ENCODE peak calls at places on chromosomes 12 and 14, in four cellular contexts. E is mesothelial cell of epicardium, O is fibroblast of the aortic adventitia, H is GM12865. T is an unnamed sample.

GRCh38 chr12:14384783-14385638 is 19.5 kb downstream of the ATF7IP start:
- DNase-seq in H (peak; percentile 97), E (no peak), O (peak; percentile 96), T (peak; percentile 65)

GRCh38 chr12:43402431-43402830 is 149.6 kb downstream of the ADAMTS20 start:
- DNase-seq in H (no peak), O (no peak), E (no peak), T (no peak)

GRCh38 chr12:10940389-10940788 is 1.3 kb upstream of the TAS2R14 start:
- DNase-seq in O (peak; percentile 78), H (no peak), E (no peak), T (no peak)

GRCh38 chr12:116687888-116688287 is 50.0 kb downstream of the SPRING1 start:
- DNase-seq in O (no peak), E (no peak), H (peak; percentile 66), T (peak; percentile 50)

GRCh38 chr14:96095581-96096476 is 56.7 kb downstream of the C14orf132 start:
- DNase-seq in H (no peak), O (peak; percentile 63), E (no peak), T (no peak)

GRCh38 chr12:99658950-99659349 is 11.4 kb downstream of the GARIN6 start:
- DNase-seq in E (no peak), O (no peak), H (peak; percentile 10), T (no peak)

GRCh38 chr14:53999061-53999488 is 42.5 kb upstream of the BMP4 start:
- DNase-seq in H (no peak), O (peak; percentile 73), E (no peak), T (no peak)

GRCh38 chr12:57838594-57839302 is 7.8 kb downstream of the CTDSP2 start:
- DNase-seq in O (peak; percentile 53), H (peak; percentile 73), E (no peak), T (no peak)

GRCh38 chr14:53880761-53881160 is 75.9 kb downstream of the BMP4 start:
- DNase-seq in H (no peak), E (no peak), O (no peak), T (no peak)

GRCh38 chr12:52517005-52517835 is 3.0 kb downstream of the KRT5 start:
- DNase-seq in H (no peak), O (no peak), E (no peak), T (no peak)

GRCh38 chr12:30926243-30927209 is at the start of gene TSPAN11:
- DNase-seq in E (peak; percentile 50), H (peak; percentile 50), O (peak; percentile 16), T (peak; percentile 72)

GRCh38 chr14:97027256-97027999 is 230.2 kb downstream of the VRK1 start:
- DNase-seq in E (no peak), H (no peak), O (no peak), T (no peak)

GRCh38 chr12:119008691-119009221 is 27.4 kb downstream of the SRRM4 start:
- DNase-seq in H (no peak), E (no peak), O (no peak), T (no peak)

GRCh38 chr12:88693837-88694445 is 113.7 kb upstream of the KITLG start:
- DNase-seq in H (no peak), O (no peak), E (no peak), T (no peak)

GRCh38 chr12:128920468-128920867 is 67.2 kb downstream of the GLT1D1 start:
- DNase-seq in O (peak; percentile 15), H (no peak), E (no peak), T (no peak)

GRCh38 chr14:105475269-105475915 is 771 bp downstream of the CRIP2 start:
- DNase-seq in O (peak; percentile 22), E (no peak), H (no peak), T (no peak)

GRCh38 chr14:34460841-34461240 is 1.2 kb downstream of the SPTSSA start:
- DNase-seq in H (no peak), E (no peak), O (peak; percentile 89), T (no peak)

DNA sequence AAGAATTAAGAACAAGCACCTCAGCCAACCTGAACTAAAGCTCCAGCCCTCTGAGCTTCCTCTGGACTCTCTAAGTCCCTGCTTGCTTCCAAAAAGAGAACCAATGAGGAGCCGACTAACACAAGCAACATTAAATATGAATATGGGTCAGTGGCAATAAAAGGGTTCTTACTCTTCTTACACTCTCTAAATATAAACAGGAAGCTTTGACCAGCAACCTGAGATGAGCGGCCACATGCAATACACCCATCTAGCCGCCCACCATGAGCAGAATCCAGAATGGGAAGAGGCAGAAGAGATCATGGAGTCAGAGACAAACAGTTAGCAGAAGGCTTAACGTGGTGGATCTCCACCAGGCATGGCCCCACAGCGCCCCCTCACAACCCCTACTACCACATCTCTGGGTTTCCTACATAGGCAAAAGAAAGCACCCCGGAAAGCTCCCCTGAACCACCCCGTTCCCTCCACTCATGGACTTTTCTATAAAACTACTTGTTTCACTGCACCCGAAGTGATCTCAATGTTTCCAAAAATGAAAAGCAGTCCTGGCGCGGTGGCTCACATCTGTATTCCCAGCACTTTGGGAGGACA is 59.4 kb downstream of the TTC7B start:
- DNase-seq in O (no peak), H (no peak), E (no peak), T (no peak)
- TF ChIP-seq CTCF in O (no peak), H (no peak), E (no peak), T (no peak)

DNA sequence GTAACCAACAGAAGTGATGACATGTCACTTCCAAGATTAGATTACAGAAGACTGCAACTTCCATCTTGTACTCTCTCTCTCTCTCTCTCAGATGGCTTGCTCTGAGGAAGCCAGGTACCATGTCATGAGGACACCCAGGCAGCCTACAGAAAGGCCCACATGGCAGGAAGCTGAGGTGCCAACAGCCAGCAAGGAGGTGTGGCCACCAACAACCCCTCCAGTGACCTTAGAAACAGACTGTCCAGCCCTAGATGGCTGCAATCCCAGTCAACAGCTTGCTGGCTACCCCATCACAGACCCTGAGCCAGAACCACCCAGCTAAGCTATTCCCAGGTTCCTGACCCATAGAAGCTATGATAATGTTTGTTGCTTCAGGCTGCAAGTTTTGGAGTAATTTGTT is 178.4 kb downstream of the ITPR2 start:
- DNase-seq in E (no peak), H (no peak), O (no peak), T (no peak)
- TF ChIP-seq CTCF in E (no peak), H (no peak), O (no peak), T (no peak)

GRCh38 chr12:6753772-6754356 is 923 bp upstream of the MLF2 start:
- DNase-seq in E (peak; percentile 92), H (no peak), O (no peak), T (no peak)
- TF ChIP-seq CTCF in E (no peak), H (peak; percentile 94), O (peak; percentile 97), T (no peak)

GRCh38 chr12:106342397-106343212 is 14.9 kb upstream of the POLR3B start:
- DNase-seq in E (no peak), H (no peak), O (peak; percentile 92), T (no peak)

GRCh38 chr12:106341086-106341879 is 16.3 kb upstream of the POLR3B start:
- DNase-seq in O (peak; percentile 72), H (no peak), E (no peak), T (no peak)

GRCh38 chr12:106348411-106348810 is 9.1 kb upstream of the POLR3B start:
- DNase-seq in O (no peak), H (no peak), E (no peak), T (no peak)

GRCh38 chr12:106343213-106343509 is 14.4 kb upstream of the POLR3B start:
- DNase-seq in E (no peak), H (no peak), O (no peak), T (no peak)

GRCh38 chr12:106345739-106346138 is 11.8 kb upstream of the POLR3B start:
- DNase-seq in E (no peak), H (peak; percentile 11), O (peak; percentile 49), T (no peak)
- TF ChIP-seq CTCF in E (no peak), H (no peak), O (peak; percentile 30), T (no peak)

DNA sequence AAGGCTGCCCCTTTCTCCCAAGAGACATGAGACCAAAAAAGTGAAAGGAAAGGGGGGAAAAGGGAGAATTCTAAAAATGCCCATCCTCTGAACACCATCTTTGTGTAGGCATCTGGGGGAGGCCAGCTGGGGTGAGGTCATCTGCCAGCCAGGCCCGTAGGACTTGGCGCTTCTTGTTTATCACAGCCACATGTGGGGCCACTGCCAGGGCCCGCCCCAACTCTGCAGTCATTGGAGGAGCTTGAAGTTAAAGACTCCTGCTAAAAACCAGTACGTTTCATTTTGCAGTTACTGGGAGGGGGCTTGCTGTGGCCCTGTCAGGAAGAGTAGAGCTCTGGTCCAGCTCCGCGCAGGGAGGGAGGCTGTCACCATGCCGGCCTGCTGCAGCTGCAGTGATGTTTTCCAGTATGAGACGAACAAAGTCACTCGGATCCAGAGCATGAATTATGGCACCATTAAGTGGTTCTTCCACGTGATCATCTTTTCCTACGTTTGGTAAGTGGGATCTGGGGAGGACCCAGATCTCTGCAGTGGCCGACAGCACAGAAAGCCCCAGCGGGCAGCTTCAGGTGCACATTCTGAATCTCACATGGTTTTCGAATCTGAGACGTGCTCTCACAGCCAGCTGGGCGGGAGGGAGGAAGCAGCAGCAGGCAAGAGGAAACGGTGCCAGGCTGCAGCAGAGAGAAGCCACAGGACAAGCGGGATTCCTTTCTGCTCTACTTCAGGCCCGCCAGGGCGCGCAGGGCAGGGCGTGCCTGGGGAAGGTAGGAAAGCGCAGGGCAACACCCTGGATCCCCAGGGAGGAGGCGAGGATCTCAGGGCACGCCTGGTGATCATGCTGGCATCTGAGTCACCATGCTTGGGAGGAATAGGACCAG is at the start of gene P2RX7:
- DNase-seq in E (no peak), H (peak; percentile 73), O (peak; percentile 41), T (peak; percentile 57)
- TF ChIP-seq CTCF in E (no peak), H (no peak), O (no peak), T (no peak)

GRCh38 chr12:103244596-103244995 is 251.2 kb downstream of the C12orf42 start:
- DNase-seq in O (no peak), E (no peak), H (no peak), T (no peak)

GRCh38 chr12:103249614-103250013 is 246.2 kb downstream of the C12orf42 start:
- DNase-seq in O (no peak), E (no peak), H (no peak), T (no peak)

GRCh38 chr12:103250487-103250886 is 245.3 kb downstream of the C12orf42 start:
- DNase-seq in E (no peak), H (no peak), O (no peak), T (no peak)

GRCh38 chr12:103247531-103247930 is 248.2 kb downstream of the C12orf42 start:
- DNase-seq in H (no peak), E (no peak), O (no peak), T (no peak)
- TF ChIP-seq CTCF in H (no peak), E (no peak), O (no peak), T (no peak)

GRCh38 chr12:98379106-98379505 is 136.3 kb upstream of the TMPO start:
- DNase-seq in O (no peak), H (no peak), E (no peak), T (no peak)
- TF ChIP-seq CTCF in O (no peak), H (no peak), E (no peak), T (no peak)

DNA sequence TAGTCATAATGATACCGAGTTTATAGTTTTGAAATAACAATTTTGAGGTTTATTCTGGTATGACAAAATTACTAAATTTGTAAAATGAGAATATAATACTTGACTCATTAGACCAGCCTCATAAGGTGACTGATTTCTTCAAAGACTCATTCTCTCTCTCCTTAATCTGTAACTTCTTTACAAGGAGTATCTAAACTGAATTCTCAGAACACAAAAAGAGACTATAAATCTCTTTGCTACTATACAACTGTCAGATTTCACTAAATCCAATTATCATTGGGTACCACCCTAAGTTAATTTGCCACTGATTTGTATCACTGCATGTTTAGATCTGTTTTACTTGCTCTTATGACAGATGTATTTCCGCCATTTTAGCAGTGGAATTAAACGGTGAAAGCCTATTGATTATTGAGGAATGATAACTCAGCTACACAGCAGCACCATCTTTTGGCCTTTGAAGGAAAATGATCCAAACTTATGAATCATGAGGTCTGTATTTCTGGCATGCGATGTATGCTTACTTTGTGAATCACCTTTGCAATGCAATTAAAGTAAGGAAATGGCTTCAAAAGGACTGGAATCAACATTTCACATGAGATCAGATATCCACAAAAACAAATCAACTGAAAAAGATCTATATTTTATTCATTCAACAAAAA is 161.2 kb downstream of the RERGL start:
- DNase-seq in H (no peak), O (peak; percentile 72), E (no peak), T (no peak)
- TF ChIP-seq CTCF in H (no peak), O (no peak), E (no peak), T (no peak)